ENCODE peak calls at places on chromosomes 16 and 17, in four cellular contexts. V is AG10803, F is nephron progenitor cell, Z is neural crest cell. J is an unnamed sample.

GRCh38 chr17:4944554-4945175 is 3.7 kb downstream of the PFN1 start:
- DNase-seq in F (no peak), V (no peak), Z (no peak), J (no peak)

GRCh38 chr16:68079616-68080344 is 5.4 kb upstream of the NFATC3 start:
- DNase-seq in V (no peak), F (peak), Z (no peak), J (peak)

GRCh38 chr17:49875690-49876089 is 27.8 kb upstream of the TAC4 start:
- DNase-seq in V (no peak), Z (no peak), F (no peak), J (no peak)

GRCh38 chr16:81136331-81137011 is 40.3 kb upstream of the GCSH start:
- DNase-seq in V (no peak), F (no peak), Z (no peak), J (no peak)

GRCh38 chr17:18974407-18975149 is 22.6 kb downstream of the SLC5A10 start:
- DNase-seq in Z (no peak), V (no peak), F (no peak), J (no peak)

GRCh38 chr16:68575082-68575481 is 36.0 kb downstream of the ZFP90 start:
- DNase-seq in V (no peak), Z (no peak), F (no peak), J (no peak)

GRCh38 chr17:38536661-38537060 is 69.1 kb downstream of the SRCIN1 start:
- DNase-seq in F (no peak), Z (no peak), V (no peak), J (no peak)

GRCh38 chr17:45409659-45410076 is 23.0 kb downstream of the ARHGAP27 start:
- DNase-seq in F (no peak), Z (no peak), V (no peak), J (no peak)

GRCh38 chr17:44829558-44830358 is at the start of gene GJC1:
- DNase-seq in F (peak), Z (peak), V (peak), J (peak)

GRCh38 chr17:1019451-1019850 is 22.5 kb downstream of the TIMM22 start:
- DNase-seq in V (no peak), F (no peak), Z (no peak), J (no peak)

GRCh38 chr17:75821552-75821951 is 22.7 kb downstream of the UNC13D start:
- DNase-seq in Z (no peak), F (no peak), V (no peak), J (no peak)

GRCh38 chr17:9174779-9175574 is 153.7 kb downstream of the NTN1 start:
- DNase-seq in V (no peak), F (no peak), Z (no peak), J (no peak)

GRCh38 chr17:43545383-43545632 is 832 bp downstream of the ETV4 start:
- DNase-seq in V (no peak), F (no peak), Z (no peak), J (no peak)

GRCh38 chr17:58666858-58667267 is 25.0 kb downstream of the TEX14 start:
- DNase-seq in V (peak), F (no peak), Z (no peak), J (no peak)

GRCh38 chr17:59846391-59847165 is 46.2 kb downstream of the TUBD1 start:
- DNase-seq in V (peak), Z (no peak), F (no peak), J (no peak)

GRCh38 chr16:35906440-35906839 is 2447.0 kb downstream of the TP53TG3F start:
- DNase-seq in Z (no peak), V (no peak), F (no peak), J (no peak)

GRCh38 chr16:55411231-55411630 is 67.8 kb upstream of the MMP2 start:
- DNase-seq in V (peak), F (no peak), Z (no peak), J (peak)

GRCh38 chr17:5513610-5514009 is 27.2 kb downstream of the MIS12 start:
- DNase-seq in V (no peak), F (no peak), Z (no peak), J (no peak)

GRCh38 chr17:69540356-69540755 is 125.9 kb downstream of the MAP2K6 start:
- DNase-seq in Z (no peak), V (peak), F (no peak), J (no peak)

GRCh38 chr17:48596735-48597491 is 3.3 kb upstream of the HOXB5 start:
- DNase-seq in V (no peak), Z (no peak), F (no peak), J (no peak)

GRCh38 chr17:79042421-79043190 is 18.6 kb downstream of the C1QTNF1 start:
- DNase-seq in V (peak), Z (no peak), F (peak), J (peak)

GRCh38 chr16:582218-582613 is 7.7 kb upstream of the RAB40C start:
- DNase-seq in Z (no peak), V (no peak), F (no peak), J (no peak)

GRCh38 chr17:79171152-79171551 is 96.5 kb downstream of the ENGASE start:
- DNase-seq in Z (no peak), V (peak), F (no peak), J (no peak)

GRCh38 chr17:61422116-61422799 is 22.6 kb downstream of the TBX2 start:
- DNase-seq in F (no peak), Z (no peak), V (no peak), J (no peak)

GRCh38 chr16:84848991-84849634 is 29.3 kb downstream of the CRISPLD2 start:
- DNase-seq in Z (no peak), V (no peak), F (no peak), J (no peak)

GRCh38 chr16:67907397-67907796 is 14.3 kb downstream of the PSKH1 start:
- DNase-seq in Z (no peak), F (no peak), V (no peak), J (no peak)

GRCh38 chr17:67049025-67049739 is 4.8 kb downstream of the CACNG1 start:
- DNase-seq in Z (no peak), V (no peak), F (no peak), J (no peak)

GRCh38 chr16:12228607-12229499 is 252.3 kb downstream of the SNX29 start:
- DNase-seq in Z (peak), V (peak), F (peak), J (peak)

GRCh38 chr17:66661857-66662256 is 173.1 kb upstream of the CACNG5 start:
- DNase-seq in Z (no peak), F (no peak), V (no peak), J (no peak)

GRCh38 chr16:83233153-83233552 is 574.6 kb upstream of the HSBP1 start:
- DNase-seq in F (no peak), V (no peak), Z (no peak), J (no peak)

GRCh38 chr17:79011451-79012147 is 2.0 kb upstream of the CANT1 start:
- DNase-seq in Z (no peak), V (peak), F (no peak), J (no peak)

DNA sequence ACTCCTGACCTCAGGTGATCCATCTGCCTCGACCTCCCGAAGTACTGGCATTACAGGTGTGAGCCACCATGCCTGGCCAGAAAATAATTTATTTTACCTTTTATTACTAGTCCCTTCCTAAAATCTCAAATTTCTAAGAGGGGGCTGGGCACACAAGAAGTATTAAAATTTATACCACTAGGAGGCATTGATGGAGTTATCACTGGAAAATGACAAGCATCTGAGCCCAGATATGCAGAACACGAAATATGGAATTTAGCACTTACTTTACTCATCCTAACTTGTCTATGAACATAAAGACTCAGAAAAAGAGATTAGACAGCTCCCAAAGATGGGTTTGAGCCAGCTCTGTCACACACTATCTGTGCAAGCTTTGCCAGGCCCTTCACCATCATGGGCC is 46.4 kb downstream of the STAT5A start:
- DNase-seq in F (no peak), Z (no peak), V (peak), J (no peak)
- TF ChIP-seq CTCF in F (no peak), Z (peak), V (peak), J (peak)

DNA sequence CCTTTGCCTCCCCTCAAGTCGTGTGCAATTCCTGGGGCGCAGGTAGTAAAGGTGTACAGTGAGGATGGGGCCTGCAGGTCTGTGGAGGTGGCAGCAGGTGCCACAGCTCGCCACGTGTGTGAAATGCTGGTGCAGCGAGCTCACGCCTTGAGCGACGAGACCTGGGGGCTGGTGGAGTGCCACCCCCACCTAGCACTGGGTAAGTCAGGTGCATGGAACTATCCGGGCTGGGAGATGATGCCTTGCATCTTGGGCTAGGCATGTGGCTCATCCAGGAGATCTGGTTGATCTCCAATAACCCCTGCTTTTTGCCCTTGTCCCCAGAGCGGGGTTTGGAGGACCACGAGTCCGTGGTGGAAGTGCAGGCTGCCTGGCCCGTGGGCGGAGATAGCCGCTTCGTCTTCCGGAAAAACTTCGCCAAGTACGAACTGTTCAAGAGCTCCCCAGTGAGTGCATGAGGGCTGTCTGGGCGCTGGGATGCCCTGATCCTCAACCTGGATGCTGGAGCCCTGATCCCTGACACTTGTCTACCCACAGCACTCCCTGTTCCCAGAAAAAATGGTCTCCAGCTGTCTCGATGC is 5.2 kb downstream of the GRB7 start:
- DNase-seq in F (no peak), Z (no peak), V (no peak), J (no peak)
- TF ChIP-seq CTCF in F (no peak), Z (no peak), V (no peak), J (no peak)

GRCh38 chr17:2986925-2987324 is 76.5 kb downstream of the OR1D5 start:
- DNase-seq in Z (no peak), F (no peak), V (no peak), J (no peak)

GRCh38 chr17:2980904-2981246 is 82.5 kb downstream of the OR1D5 start:
- DNase-seq in F (no peak), V (no peak), Z (no peak), J (no peak)

GRCh38 chr17:2980211-2980903 is 83.0 kb downstream of the OR1D5 start:
- DNase-seq in F (no peak), V (no peak), Z (no peak), J (no peak)

GRCh38 chr17:2981325-2981724 is 82.1 kb downstream of the OR1D5 start:
- DNase-seq in F (no peak), V (no peak), Z (no peak), J (no peak)

DNA sequence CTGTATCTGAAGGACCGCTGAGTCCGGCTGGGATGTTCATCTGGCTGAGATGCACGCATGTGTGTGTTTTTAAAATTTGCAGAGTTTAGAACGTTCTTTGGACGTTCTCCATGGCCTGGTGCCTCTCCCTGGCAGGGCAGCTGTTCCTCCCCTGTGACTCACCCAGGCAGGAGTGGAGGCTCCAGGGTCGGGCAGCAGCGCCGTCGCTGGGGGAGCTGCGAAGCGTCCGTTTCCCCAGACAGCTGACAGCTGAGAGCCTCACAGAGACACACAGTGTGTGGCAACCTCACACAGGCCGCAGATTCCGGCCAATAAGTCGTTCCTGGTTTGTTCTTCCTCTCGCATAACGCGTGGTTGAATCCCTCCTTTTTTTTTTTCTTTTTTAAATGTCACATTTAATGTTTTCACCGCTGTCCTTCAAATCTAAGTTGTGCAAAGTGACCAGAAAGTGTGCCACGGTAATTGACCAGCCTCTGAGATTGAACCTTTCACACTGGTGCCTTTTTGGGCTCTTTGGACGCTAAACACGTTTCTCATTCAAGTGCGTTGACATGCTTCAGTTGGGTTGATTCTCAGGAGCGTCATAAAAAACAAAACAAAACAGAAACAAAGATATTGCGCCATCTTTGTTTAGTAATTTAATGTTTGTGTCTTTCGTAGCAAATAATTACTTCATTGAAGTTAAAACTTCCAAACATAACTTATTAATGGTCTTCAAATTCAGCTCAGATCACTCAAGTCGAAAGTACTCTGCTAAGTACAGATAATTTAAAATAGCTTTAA is 80.4 kb downstream of the OR1D5 start:
- DNase-seq in V (peak), F (no peak), Z (no peak), J (no peak)
- TF ChIP-seq CTCF in V (peak), F (no peak), Z (no peak), J (no peak)

DNA sequence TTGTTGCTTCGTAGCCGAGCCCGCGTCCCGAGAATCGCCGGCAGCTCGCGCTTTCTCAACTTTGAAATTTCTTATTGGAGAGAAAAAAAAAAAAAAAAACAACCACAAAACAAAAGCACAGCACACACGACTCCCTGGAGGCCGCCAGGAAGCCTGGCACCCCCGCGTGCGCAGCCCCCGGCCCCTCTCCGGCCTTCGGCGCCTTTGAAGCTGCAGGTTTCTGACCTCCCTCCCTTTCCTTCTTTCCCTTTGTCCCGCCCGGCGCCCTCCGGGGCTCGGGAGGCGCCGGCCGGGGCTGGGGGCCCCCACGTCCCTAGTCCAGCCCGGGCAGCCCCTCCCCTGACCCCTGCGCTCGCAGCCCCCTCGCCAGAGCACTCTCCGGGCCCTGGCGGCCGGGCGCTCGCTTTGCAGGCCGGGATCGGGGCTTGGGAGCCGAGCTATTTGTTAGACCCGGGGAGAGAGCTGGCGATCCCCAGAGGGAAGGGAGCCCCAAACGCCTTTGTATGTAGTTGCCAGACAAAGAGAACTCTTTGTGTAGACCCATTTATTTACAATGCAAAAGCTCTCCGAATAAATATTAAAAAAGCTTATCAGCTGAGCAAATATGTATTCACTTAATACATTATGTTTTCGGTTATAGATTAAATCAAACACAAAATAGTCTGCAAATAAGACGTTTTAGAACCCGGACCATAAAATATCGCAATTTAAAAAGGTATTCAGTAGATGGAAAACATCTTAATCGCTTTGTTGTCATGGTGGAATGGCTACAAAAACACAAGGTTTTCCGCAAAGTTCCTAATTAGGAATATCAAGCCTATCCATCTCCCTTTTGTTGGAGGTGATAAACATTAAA is 2.3 kb downstream of the BAHCC1 start:
- DNase-seq in V (peak), Z (peak), F (peak), J (peak)
- TF ChIP-seq CTCF in V (peak), Z (peak), F (peak), J (peak)

DNA sequence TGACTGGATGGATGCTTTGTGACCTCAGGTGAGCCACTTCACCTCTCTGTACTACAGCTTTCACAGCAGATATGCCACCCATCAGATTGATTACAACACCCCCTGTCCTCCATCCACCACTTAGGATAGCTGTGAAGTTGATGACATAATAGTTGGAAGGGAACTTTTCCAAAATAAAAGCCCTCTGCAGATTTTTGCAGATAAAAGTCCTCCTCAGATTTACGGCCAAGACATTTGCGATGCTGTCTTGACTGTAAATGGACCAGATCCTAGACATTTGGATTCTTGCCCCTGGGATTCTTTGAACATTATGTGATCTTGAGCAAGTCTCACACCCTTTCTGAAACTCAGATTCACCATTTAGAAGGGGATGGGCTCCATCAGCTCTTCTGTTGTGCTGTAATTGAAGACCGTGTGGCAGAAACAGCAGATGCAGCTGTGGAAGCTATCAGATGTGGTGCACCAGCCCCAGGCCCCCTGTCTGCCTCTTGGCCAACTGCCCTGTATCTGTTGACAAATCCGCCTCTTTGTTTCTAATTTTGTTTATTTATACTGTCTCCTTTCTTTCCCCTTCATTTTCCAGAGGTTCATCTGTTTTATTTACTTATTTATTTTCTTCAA is 153.9 kb upstream of the CACNG3 start:
- DNase-seq in Z (no peak), F (no peak), V (no peak), J (no peak)
- TF ChIP-seq CTCF in Z (no peak), F (no peak), V (no peak), J (no peak)

DNA sequence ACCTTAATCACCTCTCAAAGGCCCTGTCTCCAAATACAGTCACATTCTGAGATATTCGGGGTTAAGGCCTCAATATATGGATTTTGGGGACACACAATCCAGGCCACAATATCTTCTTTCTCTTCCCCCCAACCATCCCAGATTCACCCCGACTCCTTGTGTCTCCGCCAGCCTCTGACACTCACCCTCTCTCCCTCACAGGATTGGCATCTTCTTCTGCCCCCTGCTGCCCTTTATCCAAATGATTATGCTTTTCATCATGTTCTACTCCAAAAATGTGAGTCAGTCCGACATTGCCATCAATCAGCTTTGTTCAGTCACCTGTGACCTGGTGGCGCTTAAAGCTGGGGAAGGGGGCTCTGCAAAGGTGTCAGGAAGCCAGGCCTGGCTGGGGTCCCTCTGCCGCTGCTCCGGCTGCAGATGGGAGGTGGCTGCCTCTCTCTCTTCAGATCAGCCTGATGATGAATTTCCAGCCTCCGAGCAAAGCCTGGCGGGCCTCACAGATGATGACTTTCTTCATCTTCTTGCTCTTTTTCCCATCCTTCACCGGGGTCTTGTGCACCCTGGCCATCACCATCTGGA is 35.1 kb downstream of the GDE1 start:
- DNase-seq in Z (no peak), V (no peak), F (no peak), J (no peak)
- TF ChIP-seq CTCF in Z (no peak), V (peak), F (no peak), J (no peak)